ENCODE peak calls at places on chromosomes 13 and 19, in eight cellular contexts. B, G, T, C, S, Q, X and H are unnamed samples.

GRCh38 chr13:36752673-36753072 is 66.3 kb upstream of the RFXAP start:
- DNase-seq in S (no peak), C (peak; percentile 11), B (no peak), X (no peak), G (peak; percentile 7), Q (no peak), T (no peak), H (no peak)

GRCh38 chr13:62747629-62748028 is 1332.0 kb upstream of the PCDH20 start:
- DNase-seq in S (no peak), Q (no peak), C (no peak), X (no peak), B (no peak), T (no peak), G (peak; percentile 51), H (peak; percentile 61)

GRCh38 chr19:10855879-10856522 is 7.8 kb downstream of the C19orf38 start:
- DNase-seq in G (no peak), X (peak; percentile 48), S (no peak), C (peak; percentile 25), Q (no peak), B (no peak), T (no peak), H (peak; percentile 44)

GRCh38 chr19:51127755-51128154 is 3.0 kb downstream of the SIGLEC9 start:
- DNase-seq in T (no peak), S (no peak), Q (peak; percentile 40), G (peak; percentile 47), C (peak; percentile 88), X (no peak), B (peak; percentile 48), H (no peak)

GRCh38 chr19:54523403-54523802 is 20.8 kb downstream of the LAIR2 start:
- DNase-seq in S (no peak), X (no peak), C (peak; percentile 2), Q (no peak), T (no peak), B (no peak), G (peak; percentile 39), H (no peak)

GRCh38 chr19:17235618-17236413 is 9.8 kb downstream of the OCEL1 start:
- DNase-seq in B (peak; percentile 92), X (peak; percentile 90), G (peak; percentile 76), T (peak; percentile 73), S (peak; percentile 75), C (peak; percentile 78), Q (no peak), H (peak; percentile 86)

GRCh38 chr19:13007292-13008045 is 12.2 kb downstream of the NFIX start:
- DNase-seq in T (peak; percentile 90), X (peak; percentile 42), C (no peak), G (no peak), B (peak; percentile 91), S (no peak), Q (peak; percentile 65), H (no peak)

GRCh38 chr13:38686635-38687245 is at the start of gene FREM2:
- DNase-seq in C (peak; percentile 13), T (no peak), G (no peak), Q (no peak), X (no peak), S (no peak), B (peak; percentile 28), H (no peak)

GRCh38 chr13:110138009-110138699 is 168.8 kb downstream of the COL4A1 start:
- DNase-seq in X (peak; percentile 79), S (no peak), T (no peak), Q (peak; percentile 56), B (peak; percentile 79), G (peak; percentile 79), C (peak; percentile 61), H (no peak)

GRCh38 chr19:29260477-29261317 is 47.7 kb upstream of the UQCRFS1 start:
- DNase-seq in G (peak; percentile 4), C (peak; percentile 40), B (no peak), T (no peak), S (no peak), Q (no peak), X (peak; percentile 52), H (peak; percentile 55)

GRCh38 chr13:48621056-48621455 is 32.7 kb upstream of the CYSLTR2 start:
- DNase-seq in G (no peak), X (no peak), S (no peak), B (no peak), Q (no peak), T (no peak), C (no peak), H (no peak)

GRCh38 chr19:46661020-46661731 is at the start of gene DACT3:
- DNase-seq in G (peak; percentile 100), C (peak; percentile 100), Q (peak; percentile 100), B (peak; percentile 100), X (peak; percentile 96), T (peak; percentile 100), S (peak; percentile 99), H (peak; percentile 100)

GRCh38 chr19:10565028-10565566 is 713 bp downstream of the KRI1 start:
- DNase-seq in B (peak; percentile 77), C (peak; percentile 49), S (peak; percentile 50), Q (peak; percentile 33), X (peak; percentile 76), T (no peak), G (peak; percentile 21), H (peak; percentile 63)

GRCh38 chr19:20858218-20858617 is 64.8 kb upstream of the ZNF85 start:
- DNase-seq in C (no peak), X (no peak), T (no peak), Q (no peak), S (no peak), G (no peak), B (no peak), H (no peak)

GRCh38 chr19:13718733-13719132 is 45.6 kb upstream of the MRI1 start:
- DNase-seq in C (peak; percentile 59), X (peak; percentile 28), G (peak; percentile 66), T (no peak), B (peak; percentile 66), S (no peak), Q (no peak), H (peak; percentile 48)

GRCh38 chr19:55647732-55648656 is at the start of gene CCDC106:
- DNase-seq in C (peak; percentile 86), T (no peak), B (peak; percentile 90), X (peak; percentile 93), S (peak; percentile 64), Q (peak; percentile 79), G (peak; percentile 68), H (peak; percentile 75)

GRCh38 chr13:47126432-47126831 is 229.6 kb upstream of the HTR2A start:
- DNase-seq in G (no peak), S (no peak), B (no peak), X (no peak), Q (no peak), T (no peak), C (peak; percentile 51), H (no peak)

GRCh38 chr19:42121666-42122069 is 10.6 kb downstream of the POU2F2 start:
- DNase-seq in G (peak; percentile 88), T (no peak), Q (peak; percentile 47), C (peak; percentile 78), B (peak; percentile 78), S (peak; percentile 43), X (no peak), H (no peak)

DNA sequence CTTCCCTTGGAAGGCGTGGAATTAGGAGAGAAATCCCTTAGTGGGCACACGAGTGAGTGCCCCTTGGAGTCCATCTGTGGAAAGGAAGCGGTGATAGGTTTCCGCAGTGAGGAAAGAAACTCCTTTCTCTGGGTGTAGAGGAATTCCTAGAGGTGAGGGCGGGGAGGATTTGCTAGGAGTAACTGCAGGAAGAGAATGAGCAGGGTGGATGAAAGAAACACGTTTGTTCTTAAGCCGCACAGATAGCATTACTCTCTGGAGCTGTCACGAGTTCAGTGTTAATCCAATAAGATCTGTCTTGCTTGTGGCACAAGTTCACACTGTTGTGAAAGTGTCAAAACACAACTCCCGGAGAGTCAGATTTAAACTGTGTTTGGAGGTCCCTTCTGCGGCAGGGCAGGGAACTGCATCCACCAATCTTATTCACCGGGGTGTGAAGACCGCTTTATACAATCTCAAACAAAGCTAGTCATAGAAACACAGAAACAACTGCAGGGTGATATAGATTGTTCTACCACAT is 1.2 kb downstream of the KL start:
- DNase-seq in S (peak; percentile 18), B (peak; percentile 75), G (peak; percentile 6), T (no peak), Q (peak; percentile 62), C (peak; percentile 85), X (no peak), H (no peak)
- H3K27me3 ChIP-seq in S (peaks cover 7% of the 10 kb centered on the region), B (no peaks in the 10 kb centered on the region), G (peaks cover 62% of the 10 kb centered on the region), T (peaks cover 6% of the 10 kb centered on the region), Q (no peaks in the 10 kb centered on the region), C (peaks cover 93% of the 10 kb centered on the region), X (peaks cover 14% of the 10 kb centered on the region), H (peaks cover 8% of the 10 kb centered on the region)

DNA sequence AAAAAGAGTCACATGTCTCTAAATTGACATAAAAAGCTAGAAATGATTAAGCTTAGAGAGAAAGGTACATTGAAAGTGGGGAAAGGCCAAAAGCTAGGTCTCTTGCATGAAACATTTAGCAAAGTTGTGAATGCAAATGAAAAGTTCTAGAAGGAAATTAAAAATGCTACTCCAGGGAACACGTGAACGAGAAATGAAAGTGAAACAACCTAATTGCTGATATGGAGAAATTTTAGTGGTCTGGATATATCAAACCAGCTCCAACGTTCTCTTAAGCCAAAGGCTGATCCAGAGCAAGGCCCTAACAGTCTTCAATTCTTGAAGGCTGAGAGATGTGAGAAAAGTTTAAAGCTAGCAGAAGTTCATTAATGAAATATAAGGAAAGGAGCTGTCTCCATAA is 419.8 kb downstream of the SLITRK6 start:
- DNase-seq in S (no peak), X (no peak), Q (no peak), T (no peak), B (no peak), G (no peak), C (peak; percentile 5), H (no peak)
- H3K4me1 ChIP-seq in S (no peaks in the 10 kb centered on the region), X (no peaks in the 10 kb centered on the region), Q (no peaks in the 10 kb centered on the region), T (no peaks in the 10 kb centered on the region), B (no peaks in the 10 kb centered on the region), G (no peaks in the 10 kb centered on the region), C (no peaks in the 10 kb centered on the region), H (no peaks in the 10 kb centered on the region)

DNA sequence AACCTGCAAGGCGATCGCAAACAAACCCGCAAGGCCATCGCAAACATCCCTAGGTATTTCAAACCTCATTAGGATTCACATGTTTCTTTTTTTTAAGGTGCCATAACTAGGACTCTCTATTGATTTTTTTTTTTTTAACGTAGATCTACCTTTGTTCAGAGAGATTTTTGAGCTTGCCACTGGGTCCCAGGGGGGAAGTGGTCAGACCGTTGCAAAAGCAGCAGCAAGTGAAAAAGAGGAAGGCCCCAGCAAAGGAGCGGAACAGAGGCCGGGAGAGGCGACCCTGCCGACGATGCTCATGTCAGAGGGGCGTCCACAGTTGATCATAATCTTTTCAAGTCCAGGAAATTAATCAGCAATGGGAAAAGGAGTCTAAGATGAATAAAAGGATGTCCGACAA is 32.7 kb upstream of the FLT1 start:
- DNase-seq in C (no peak), Q (no peak), X (no peak), T (no peak), B (peak; percentile 46), G (no peak), S (no peak), H (no peak)
- H3K27me3 ChIP-seq in C (peaks cover 29% of the 10 kb centered on the region), Q (no peaks in the 10 kb centered on the region), X (peaks cover 49% of the 10 kb centered on the region), T (peaks cover 11% of the 10 kb centered on the region), B (no peaks in the 10 kb centered on the region), G (peaks cover 3% of the 10 kb centered on the region), S (peaks cover 19% of the 10 kb centered on the region), H (peaks cover 38% of the 10 kb centered on the region)

DNA sequence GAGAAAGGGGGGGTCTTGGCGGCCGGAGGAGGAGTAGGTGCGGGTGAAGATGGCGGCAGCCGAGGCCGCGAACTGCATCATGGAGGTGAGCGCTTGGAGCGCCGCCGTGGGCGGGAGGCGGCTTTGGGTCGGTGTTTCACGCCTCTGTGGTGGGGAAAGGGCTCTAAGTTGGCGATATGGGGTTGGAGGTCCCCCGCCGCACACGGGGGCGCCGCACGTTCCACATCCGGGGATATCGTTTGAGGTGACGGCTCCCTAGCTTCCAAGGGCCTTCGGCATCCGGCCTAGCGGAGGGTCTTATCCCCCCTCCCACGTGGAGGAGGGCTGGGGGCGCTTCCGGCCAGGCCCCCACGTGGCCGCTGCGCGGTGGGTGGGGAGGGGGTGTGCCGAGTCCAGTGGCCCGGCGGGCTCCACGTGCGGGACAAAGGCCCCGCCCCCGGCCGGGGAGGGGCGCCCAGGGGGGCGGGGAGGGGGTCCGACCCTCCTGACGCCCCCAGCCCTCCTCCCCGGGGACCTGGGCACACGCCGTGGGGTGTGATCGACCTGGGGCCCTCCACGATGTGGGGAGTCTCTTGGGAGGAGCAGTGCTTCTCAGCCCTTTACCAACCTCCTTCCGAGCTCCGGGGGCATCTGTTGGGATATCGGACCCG is at the start of gene PRMT1:
- DNase-seq in C (no peak), S (no peak), B (peak; percentile 79), Q (no peak), X (peak; percentile 78), T (no peak), G (no peak), H (peak; percentile 79)
- H3K4me1 ChIP-seq in C (peaks cover 10% of the 10 kb centered on the region), S (peaks cover 23% of the 10 kb centered on the region), B (no peaks in the 10 kb centered on the region), Q (peaks cover 48% of the 10 kb centered on the region), X (peaks cover 20% of the 10 kb centered on the region), T (peaks cover 12% of the 10 kb centered on the region), G (peaks cover 13% of the 10 kb centered on the region), H (peaks cover 12% of the 10 kb centered on the region)